ENCODE peak calls at places on chromosomes 3 and 15, in nine cellular contexts. One of them, this sample, is unnamed.

GRCh38 chr3:135905058-135905724 is 60.3 kb upstream of the PPP2R3A start:
- DNase-seq in PC-3: peak
- DNase-seq in AG09319: no peak
- DNase-seq in right atrium auricular region: no peak
- DNase-seq in HFFc6: peak
- DNase-seq in dorsolateral prefrontal cortex: no peak
- DNase-seq in GM13977: no peak
- DNase-seq in PC-9: no peak
- DNase-seq in hepatocyte: no peak
- DNase-seq in this sample: no peak

GRCh38 chr3:76645724-76646123 is 394.2 kb upstream of the ROBO2 start:
- DNase-seq in PC-3: no peak
- DNase-seq in AG09319: no peak
- DNase-seq in right atrium auricular region: no peak
- DNase-seq in HFFc6: no peak
- DNase-seq in dorsolateral prefrontal cortex: no peak
- DNase-seq in GM13977: no peak
- DNase-seq in PC-9: no peak
- DNase-seq in hepatocyte: no peak
- DNase-seq in this sample: no peak

GRCh38 chr3:50512131-50512530 is 8.7 kb upstream of the CACNA2D2 start:
- DNase-seq in PC-3: no peak
- DNase-seq in AG09319: no peak
- DNase-seq in right atrium auricular region: no peak
- DNase-seq in HFFc6: no peak
- DNase-seq in dorsolateral prefrontal cortex: no peak
- DNase-seq in GM13977: no peak
- DNase-seq in PC-9: no peak
- DNase-seq in hepatocyte: no peak
- DNase-seq in this sample: no peak

GRCh38 chr15:51782357-51782896 is 31.0 kb downstream of the TMOD2 start:
- DNase-seq in PC-3: peak
- DNase-seq in AG09319: no peak
- DNase-seq in right atrium auricular region: no peak
- DNase-seq in HFFc6: no peak
- DNase-seq in dorsolateral prefrontal cortex: no peak
- DNase-seq in GM13977: no peak
- DNase-seq in PC-9: peak
- DNase-seq in hepatocyte: peak
- DNase-seq in this sample: no peak

GRCh38 chr15:62474771-62475124 is 309.7 kb upstream of the C2CD4B start:
- DNase-seq in PC-3: no peak
- DNase-seq in AG09319: no peak
- DNase-seq in right atrium auricular region: no peak
- DNase-seq in HFFc6: peak
- DNase-seq in dorsolateral prefrontal cortex: no peak
- DNase-seq in GM13977: no peak
- DNase-seq in PC-9: no peak
- DNase-seq in hepatocyte: no peak
- DNase-seq in this sample: no peak

GRCh38 chr3:177361042-177361938 is 164.0 kb upstream of the TBL1XR1 start:
- DNase-seq in PC-3: no peak
- DNase-seq in AG09319: no peak
- DNase-seq in right atrium auricular region: no peak
- DNase-seq in HFFc6: no peak
- DNase-seq in dorsolateral prefrontal cortex: no peak
- DNase-seq in GM13977: no peak
- DNase-seq in PC-9: no peak
- DNase-seq in hepatocyte: no peak
- DNase-seq in this sample: no peak

GRCh38 chr3:115402651-115403050 is 220.7 kb upstream of the GAP43 start:
- DNase-seq in PC-3: no peak
- DNase-seq in AG09319: no peak
- DNase-seq in right atrium auricular region: no peak
- DNase-seq in HFFc6: no peak
- DNase-seq in dorsolateral prefrontal cortex: no peak
- DNase-seq in GM13977: no peak
- DNase-seq in PC-9: no peak
- DNase-seq in hepatocyte: no peak
- DNase-seq in this sample: no peak

GRCh38 chr3:17233398-17233800 is 348.6 kb downstream of the PLCL2 start:
- DNase-seq in PC-3: peak
- DNase-seq in AG09319: peak
- DNase-seq in right atrium auricular region: no peak
- DNase-seq in HFFc6: peak
- DNase-seq in dorsolateral prefrontal cortex: no peak
- DNase-seq in GM13977: peak
- DNase-seq in PC-9: peak
- DNase-seq in hepatocyte: peak
- DNase-seq in this sample: no peak

GRCh38 chr3:101163554-101163953 is 156.8 kb downstream of the IMPG2 start:
- DNase-seq in PC-3: no peak
- DNase-seq in AG09319: no peak
- DNase-seq in right atrium auricular region: no peak
- DNase-seq in HFFc6: no peak
- DNase-seq in dorsolateral prefrontal cortex: no peak
- DNase-seq in GM13977: no peak
- DNase-seq in PC-9: no peak
- DNase-seq in hepatocyte: no peak
- DNase-seq in this sample: no peak

GRCh38 chr3:41580274-41580959 is 381.1 kb downstream of the CTNNB1 start:
- DNase-seq in PC-3: no peak
- DNase-seq in AG09319: no peak
- DNase-seq in right atrium auricular region: no peak
- DNase-seq in HFFc6: no peak
- DNase-seq in dorsolateral prefrontal cortex: no peak
- DNase-seq in GM13977: no peak
- DNase-seq in PC-9: no peak
- DNase-seq in hepatocyte: no peak
- DNase-seq in this sample: no peak

GRCh38 chr3:24167468-24167867 is 222.4 kb downstream of the NR1D2 start:
- DNase-seq in PC-3: no peak
- DNase-seq in AG09319: no peak
- DNase-seq in right atrium auricular region: no peak
- DNase-seq in HFFc6: no peak
- DNase-seq in dorsolateral prefrontal cortex: no peak
- DNase-seq in GM13977: no peak
- DNase-seq in PC-9: no peak
- DNase-seq in hepatocyte: no peak
- DNase-seq in this sample: no peak

GRCh38 chr15:59616390-59616789 is 4.8 kb downstream of the GCNT3 start:
- DNase-seq in PC-3: peak
- DNase-seq in AG09319: no peak
- DNase-seq in right atrium auricular region: no peak
- DNase-seq in HFFc6: no peak
- DNase-seq in dorsolateral prefrontal cortex: no peak
- DNase-seq in GM13977: no peak
- DNase-seq in PC-9: peak
- DNase-seq in hepatocyte: peak
- DNase-seq in this sample: no peak

GRCh38 chr3:103002447-103002846 is 567.6 kb downstream of the ZPLD1 start:
- DNase-seq in PC-3: no peak
- DNase-seq in AG09319: no peak
- DNase-seq in right atrium auricular region: no peak
- DNase-seq in HFFc6: no peak
- DNase-seq in dorsolateral prefrontal cortex: no peak
- DNase-seq in GM13977: no peak
- DNase-seq in PC-9: no peak
- DNase-seq in hepatocyte: no peak
- DNase-seq in this sample: no peak

GRCh38 chr15:76140069-76140454 is 80.3 kb downstream of the TMEM266 start:
- DNase-seq in PC-3: no peak
- DNase-seq in AG09319: no peak
- DNase-seq in right atrium auricular region: no peak
- DNase-seq in HFFc6: no peak
- DNase-seq in dorsolateral prefrontal cortex: no peak
- DNase-seq in GM13977: no peak
- DNase-seq in PC-9: no peak
- DNase-seq in hepatocyte: no peak
- DNase-seq in this sample: no peak

GRCh38 chr3:39910135-39910534 is 100.7 kb downstream of the MYRIP start:
- DNase-seq in PC-3: no peak
- DNase-seq in AG09319: no peak
- DNase-seq in right atrium auricular region: no peak
- DNase-seq in HFFc6: no peak
- DNase-seq in dorsolateral prefrontal cortex: no peak
- DNase-seq in GM13977: no peak
- DNase-seq in PC-9: no peak
- DNase-seq in hepatocyte: no peak
- DNase-seq in this sample: no peak

GRCh38 chr3:39915027-39915426 is 105.6 kb downstream of the MYRIP start:
- DNase-seq in PC-3: no peak
- DNase-seq in AG09319: no peak
- DNase-seq in right atrium auricular region: no peak
- DNase-seq in HFFc6: no peak
- DNase-seq in dorsolateral prefrontal cortex: no peak
- DNase-seq in GM13977: no peak
- DNase-seq in PC-9: no peak
- DNase-seq in hepatocyte: no peak
- DNase-seq in this sample: no peak

GRCh38 chr3:39907981-39908380 is 98.6 kb downstream of the MYRIP start:
- DNase-seq in PC-3: no peak
- DNase-seq in AG09319: no peak
- DNase-seq in right atrium auricular region: peak
- DNase-seq in HFFc6: peak
- DNase-seq in dorsolateral prefrontal cortex: no peak
- DNase-seq in GM13977: no peak
- DNase-seq in PC-9: no peak
- DNase-seq in hepatocyte: no peak
- DNase-seq in this sample: no peak

GRCh38 chr3:39910828-39911464 is 101.5 kb downstream of the MYRIP start:
- DNase-seq in PC-3: no peak
- DNase-seq in AG09319: no peak
- DNase-seq in right atrium auricular region: no peak
- DNase-seq in HFFc6: peak
- DNase-seq in dorsolateral prefrontal cortex: no peak
- DNase-seq in GM13977: no peak
- DNase-seq in PC-9: no peak
- DNase-seq in hepatocyte: peak
- DNase-seq in this sample: no peak

DNA sequence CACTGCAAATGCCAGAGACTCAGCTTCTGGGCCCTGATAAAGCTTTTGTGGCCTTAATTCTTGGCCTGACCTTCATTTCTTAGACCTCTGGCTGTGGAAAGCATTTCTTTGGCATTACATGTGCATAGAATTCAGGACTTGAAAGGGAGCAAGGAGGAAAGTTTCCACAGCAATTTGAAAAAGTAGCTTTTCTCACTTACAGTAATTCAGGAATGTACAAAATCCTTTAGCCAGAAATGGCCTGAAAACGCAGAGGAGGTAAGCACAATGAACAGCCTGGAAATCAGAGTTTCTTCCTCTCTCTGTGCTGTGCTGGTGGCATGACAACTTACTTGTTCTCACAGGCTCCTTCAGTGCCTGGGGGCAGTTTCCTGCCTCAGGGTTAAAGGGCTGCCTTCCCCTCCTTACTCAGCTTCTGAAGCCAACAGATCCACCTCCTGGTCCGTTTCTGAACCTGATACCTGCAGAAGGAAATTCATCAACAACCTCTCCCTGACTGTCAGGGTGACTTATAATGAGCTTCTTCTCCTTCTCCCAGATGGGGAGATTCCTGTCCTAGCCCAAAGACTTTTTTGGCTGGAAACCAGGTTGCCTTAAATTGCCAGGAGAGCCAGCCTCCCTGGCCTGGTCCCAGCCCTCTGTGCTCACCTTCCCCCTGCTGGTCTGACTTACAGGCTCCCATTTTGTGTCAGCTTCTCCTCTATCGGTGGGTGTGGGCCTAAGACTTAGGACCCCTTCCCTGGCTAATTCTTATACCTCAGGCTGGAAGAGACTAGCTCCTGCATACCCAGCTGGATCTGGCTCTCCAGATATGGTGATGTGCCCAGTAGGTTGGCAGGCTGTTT is 102.3 kb downstream of the MYRIP start:
- DNase-seq in PC-3: no peak
- DNase-seq in AG09319: no peak
- DNase-seq in right atrium auricular region: no peak
- DNase-seq in HFFc6: peak
- DNase-seq in dorsolateral prefrontal cortex: no peak
- DNase-seq in GM13977: no peak
- DNase-seq in PC-9: no peak
- DNase-seq in hepatocyte: peak
- DNase-seq in this sample: no peak
- TF ChIP-seq CTCF in PC-3: no peak
- TF ChIP-seq CTCF in AG09319: no peak
- TF ChIP-seq CTCF in right atrium auricular region: no peak
- TF ChIP-seq CTCF in HFFc6: no peak
- TF ChIP-seq CTCF in dorsolateral prefrontal cortex: no peak
- TF ChIP-seq CTCF in GM13977: no peak
- TF ChIP-seq CTCF in PC-9: no peak
- TF ChIP-seq CTCF in hepatocyte: no peak
- TF ChIP-seq CTCF in this sample: peak

DNA sequence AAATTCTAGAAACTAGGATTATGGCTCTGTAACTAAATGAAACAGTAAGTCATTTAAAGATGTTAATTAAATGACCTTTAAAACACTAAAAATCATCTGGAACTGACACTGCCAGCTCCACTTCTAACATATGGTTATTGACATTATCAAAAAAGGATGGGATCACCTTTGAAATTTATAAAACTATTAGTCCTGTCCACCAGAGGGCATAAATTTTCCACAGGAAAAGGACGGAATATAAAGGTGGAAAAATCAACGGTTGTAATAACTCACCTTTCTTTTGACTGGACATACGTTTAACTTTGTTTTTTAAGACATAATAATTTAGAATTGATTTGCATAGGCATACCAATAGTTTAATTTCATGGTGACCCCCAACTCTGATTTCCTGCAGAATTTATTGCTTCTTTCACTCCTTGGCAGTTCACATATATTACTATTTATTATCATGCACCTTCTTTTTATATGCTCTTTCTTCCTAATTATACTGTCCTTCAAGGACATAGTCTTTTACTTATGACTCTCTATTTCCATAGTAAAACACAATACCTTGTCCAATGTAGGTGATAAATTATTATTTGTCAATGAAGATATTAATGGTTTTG is 345.7 kb downstream of the CADM2 start:
- DNase-seq in PC-3: peak
- DNase-seq in AG09319: no peak
- DNase-seq in right atrium auricular region: no peak
- DNase-seq in HFFc6: no peak
- DNase-seq in dorsolateral prefrontal cortex: no peak
- DNase-seq in GM13977: no peak
- DNase-seq in PC-9: no peak
- DNase-seq in hepatocyte: peak
- DNase-seq in this sample: no peak
- TF ChIP-seq CTCF in PC-3: peak
- TF ChIP-seq CTCF in AG09319: no peak
- TF ChIP-seq CTCF in right atrium auricular region: no peak
- TF ChIP-seq CTCF in HFFc6: peak
- TF ChIP-seq CTCF in dorsolateral prefrontal cortex: peak
- TF ChIP-seq CTCF in GM13977: no peak
- TF ChIP-seq CTCF in PC-9: peak
- TF ChIP-seq CTCF in hepatocyte: peak
- TF ChIP-seq CTCF in this sample: peak

GRCh38 chr3:181230258-181230657 is 240.7 kb upstream of the DNAJC19 start:
- DNase-seq in PC-3: no peak
- DNase-seq in AG09319: no peak
- DNase-seq in right atrium auricular region: no peak
- DNase-seq in HFFc6: no peak
- DNase-seq in dorsolateral prefrontal cortex: no peak
- DNase-seq in GM13977: no peak
- DNase-seq in PC-9: no peak
- DNase-seq in hepatocyte: no peak
- DNase-seq in this sample: no peak
- TF ChIP-seq CTCF in PC-3: no peak
- TF ChIP-seq CTCF in AG09319: no peak
- TF ChIP-seq CTCF in right atrium auricular region: no peak
- TF ChIP-seq CTCF in HFFc6: no peak
- TF ChIP-seq CTCF in dorsolateral prefrontal cortex: no peak
- TF ChIP-seq CTCF in GM13977: peak
- TF ChIP-seq CTCF in PC-9: no peak
- TF ChIP-seq CTCF in hepatocyte: no peak
- TF ChIP-seq CTCF in this sample: no peak

GRCh38 chr3:58306662-58307286 is 454 bp downstream of the HTD2 start:
- DNase-seq in PC-3: peak
- DNase-seq in AG09319: no peak
- DNase-seq in right atrium auricular region: no peak
- DNase-seq in HFFc6: peak
- DNase-seq in dorsolateral prefrontal cortex: peak
- DNase-seq in GM13977: peak
- DNase-seq in PC-9: peak
- DNase-seq in hepatocyte: peak
- DNase-seq in this sample: peak
- TF ChIP-seq CTCF in PC-3: no peak
- TF ChIP-seq CTCF in AG09319: peak
- TF ChIP-seq CTCF in right atrium auricular region: no peak
- TF ChIP-seq CTCF in HFFc6: no peak
- TF ChIP-seq CTCF in dorsolateral prefrontal cortex: no peak
- TF ChIP-seq CTCF in GM13977: no peak
- TF ChIP-seq CTCF in PC-9: no peak
- TF ChIP-seq CTCF in hepatocyte: no peak
- TF ChIP-seq CTCF in this sample: no peak